ENCODE peak calls at places on chromosomes 5 and 9, in four cellular contexts. B is A549, U is HepG2, J is GM12878. N is an unnamed sample.

GRCh38 chr9:32665101-32665500 is 29.6 kb upstream of the TAF1L start:
- DNase-seq in B (no peak), J (no peak), U (no peak), N (no peak)

GRCh38 chr5:178392386-178392785 is 159.8 kb upstream of the PHYKPL start:
- DNase-seq in U (no peak), B (no peak), J (no peak), N (no peak)

GRCh38 chr5:167764650-167765289 is 526.7 kb upstream of the WWC1 start:
- DNase-seq in U (no peak), B (no peak), J (no peak), N (no peak)

GRCh38 chr5:6554812-6555211 is 78.0 kb downstream of the NSUN2 start:
- DNase-seq in B (no peak), J (no peak), U (no peak), N (no peak)

GRCh38 chr5:158421329-158421728 is 562.4 kb upstream of the CLINT1 start:
- DNase-seq in B (no peak), U (no peak), J (no peak), N (no peak)

GRCh38 chr5:72842816-72843215 is 26.4 kb downstream of the TNPO1 start:
- DNase-seq in J (no peak), U (no peak), B (peak), N (peak)

GRCh38 chr9:111938427-111938800 is 41.8 kb downstream of the UGCG start:
- DNase-seq in B (no peak), U (no peak), J (no peak), N (no peak)

GRCh38 chr5:173397531-173397930 is 69.3 kb upstream of the STC2 start:
- DNase-seq in B (no peak), J (no peak), U (no peak), N (no peak)

GRCh38 chr9:113875420-113875916 is 641 bp upstream of the ZNF618 start:
- DNase-seq in U (no peak), B (peak), J (no peak), N (no peak)

GRCh38 chr5:173920866-173921265 is 32.7 kb downstream of the CPEB4 start:
- DNase-seq in J (no peak), B (no peak), U (no peak), N (no peak)

GRCh38 chr9:107744873-107745272 is 255.3 kb upstream of the KLF4 start:
- DNase-seq in B (no peak), J (no peak), U (no peak), N (no peak)

GRCh38 chr5:109656829-109657228 is 32.9 kb upstream of the MAN2A1 start:
- DNase-seq in B (no peak), J (no peak), U (no peak), N (no peak)

GRCh38 chr9:32589083-32589713 is 16.2 kb upstream of the NDUFB6 start:
- DNase-seq in B (peak), U (peak), J (no peak), N (peak)

GRCh38 chr5:138962619-138963370 is 87.7 kb upstream of the LRRTM2 start:
- DNase-seq in J (no peak), U (no peak), B (no peak), N (peak)

GRCh38 chr5:31990296-31990695 is 183.8 kb downstream of the GOLPH3 start:
- DNase-seq in B (no peak), J (no peak), U (no peak), N (no peak)

GRCh38 chr5:142674438-142675210 is 11.3 kb downstream of the FGF1 start:
- DNase-seq in B (no peak), U (no peak), J (no peak), N (no peak)

GRCh38 chr5:179227578-179228311 is 117.5 kb downstream of the ADAMTS2 start:
- DNase-seq in U (no peak), B (no peak), J (no peak), N (no peak)

GRCh38 chr9:7369384-7369821 is 430.2 kb downstream of the DMAC1 start:
- DNase-seq in U (no peak), J (no peak), B (no peak), N (no peak)

GRCh38 chr5:177300236-177300880 is 3.2 kb downstream of the RAB24 start:
- DNase-seq in J (peak), U (no peak), B (no peak), N (peak)

GRCh38 chr9:38687389-38687842 is 32.5 kb downstream of the FAM240B start:
- DNase-seq in U (peak), B (peak), J (no peak), N (peak)

DNA sequence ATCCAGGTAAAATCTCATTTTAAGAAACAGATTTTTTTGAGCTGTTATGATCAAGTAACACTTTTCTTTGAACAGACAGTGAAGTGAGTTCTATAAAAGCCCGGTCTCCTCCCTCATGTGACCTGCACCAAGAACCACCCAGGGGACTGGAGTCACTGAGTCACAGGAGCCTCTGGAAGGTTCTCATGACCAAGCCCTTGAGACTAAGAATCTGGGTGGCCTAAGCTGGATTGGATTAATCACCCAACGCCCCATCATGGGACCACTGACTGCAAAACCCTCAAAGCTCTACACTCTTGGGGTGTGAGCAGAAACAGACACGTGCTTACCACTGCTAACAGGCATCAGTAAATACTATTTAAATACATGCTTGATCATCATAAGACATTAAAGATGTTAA is 48.4 kb downstream of the SECISBP2 start:
- DNase-seq in J (no peak), B (no peak), U (no peak), N (no peak)
- TF ChIP-seq JUNB in J (no peak), B (no peak), U (no peak), N (no peak)

GRCh38 chr9:126965541-126966428 is 51.2 kb downstream of the RALGPS1 start:
- DNase-seq in J (no peak), U (peak), B (peak), N (peak)
- TF ChIP-seq JUNB in J (no peak), U (no peak), B (no peak), N (no peak)

GRCh38 chr5:71740015-71740753 is 21.1 kb downstream of the CARTPT start:
- DNase-seq in U (no peak), B (no peak), J (peak), N (no peak)
- TF ChIP-seq JUNB in U (no peak), B (no peak), J (peak), N (no peak)

GRCh38 chr9:135105938-135106491 is 18.5 kb downstream of the OLFM1 start:
- DNase-seq in U (no peak), B (no peak), J (no peak), N (peak)

GRCh38 chr9:135106551-135107270 is 19.2 kb downstream of the OLFM1 start:
- DNase-seq in J (no peak), U (no peak), B (no peak), N (no peak)

GRCh38 chr9:135103931-135104639 is 16.6 kb downstream of the OLFM1 start:
- DNase-seq in J (no peak), B (no peak), U (no peak), N (no peak)

GRCh38 chr9:135104761-135105160 is 17.3 kb downstream of the OLFM1 start:
- DNase-seq in B (no peak), J (no peak), U (no peak), N (no peak)

DNA sequence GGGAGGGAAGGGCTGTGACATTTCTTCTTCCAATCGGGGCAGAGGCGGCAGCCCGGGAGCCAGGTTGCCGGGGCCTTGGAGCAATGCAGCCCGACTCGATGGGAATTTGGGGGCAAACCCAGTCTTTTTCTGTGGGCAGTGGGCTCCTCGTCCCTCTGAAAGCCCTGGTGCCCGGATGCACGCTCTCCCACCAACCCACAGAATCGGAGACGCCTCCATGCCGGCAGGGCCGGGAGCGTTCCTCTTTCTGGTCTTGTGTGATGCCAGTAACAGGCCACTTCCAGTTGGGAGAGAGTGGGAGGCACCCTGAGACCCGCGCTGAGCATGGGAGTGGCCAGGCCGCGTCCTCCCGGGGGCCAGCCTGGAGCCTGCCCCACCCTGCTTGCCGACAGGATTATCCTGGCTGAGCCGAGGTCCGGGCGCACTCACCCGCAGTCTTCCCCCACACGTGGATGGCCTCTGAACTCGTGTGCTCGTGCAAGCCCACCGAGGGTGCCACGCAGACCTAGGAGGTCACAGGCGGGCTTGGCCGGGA is 17.8 kb downstream of the OLFM1 start:
- DNase-seq in U (no peak), J (no peak), B (no peak), N (no peak)
- TF ChIP-seq JUNB in U (no peak), J (no peak), B (no peak), N (no peak)

DNA sequence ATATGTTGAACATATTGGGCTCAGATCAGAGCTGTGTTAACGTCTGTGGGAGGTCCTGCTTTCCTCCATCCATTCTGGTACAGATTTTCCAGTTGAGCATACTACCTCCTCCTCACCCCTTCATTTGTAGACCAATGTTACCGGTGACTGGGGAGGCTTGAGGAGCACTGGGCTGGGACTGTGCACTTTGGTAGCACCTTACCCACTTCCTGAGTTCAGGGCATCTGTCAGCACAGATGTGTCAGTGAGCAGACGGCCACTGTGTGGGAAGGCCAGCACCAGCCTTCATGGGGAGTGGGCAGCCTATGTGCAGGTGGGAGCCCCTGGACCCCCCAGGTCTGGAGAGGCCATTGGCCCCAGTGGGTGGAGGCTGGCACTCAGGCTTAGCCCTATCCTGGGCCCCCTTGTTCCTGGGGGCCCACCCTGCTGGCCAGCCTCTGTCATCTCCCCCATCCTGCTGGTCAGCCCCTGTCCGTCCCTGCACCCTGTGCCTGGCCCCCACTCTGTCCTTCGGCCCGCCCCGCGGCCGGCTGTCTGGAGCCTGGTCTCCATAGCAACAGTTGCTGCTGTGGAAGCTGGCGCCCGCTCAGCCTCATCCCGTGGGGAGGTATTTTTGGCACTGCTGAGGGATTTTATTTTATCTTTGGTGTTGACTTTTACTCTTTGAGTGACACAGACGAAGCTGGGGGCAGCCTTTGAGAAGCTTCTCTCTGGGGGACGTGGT is 21.3 kb downstream of the WNK2 start:
- DNase-seq in J (no peak), U (peak), B (no peak), N (no peak)
- TF ChIP-seq JUNB in J (no peak), U (no peak), B (no peak), N (no peak)

GRCh38 chr9:68974901-68975300 is 39.0 kb downstream of the PRKACG start:
- DNase-seq in U (no peak), B (no peak), J (no peak), N (no peak)
- TF ChIP-seq JUNB in U (no peak), B (no peak), J (no peak), N (no peak)

GRCh38 chr5:64767959-64768357 is 533 bp downstream of the SREK1IP1 start:
- DNase-seq in U (peak), J (no peak), B (no peak), N (peak)

GRCh38 chr5:64763948-64764503 is 4.5 kb downstream of the SREK1IP1 start:
- DNase-seq in U (no peak), B (no peak), J (no peak), N (no peak)

GRCh38 chr5:64766934-64767333 is 1.6 kb downstream of the SREK1IP1 start:
- DNase-seq in B (no peak), J (no peak), U (no peak), N (no peak)

GRCh38 chr5:64768358-64769312 is at the start of the genes CWC27 and SREK1IP1:
- DNase-seq in J (peak), B (peak), U (peak), N (peak)

DNA sequence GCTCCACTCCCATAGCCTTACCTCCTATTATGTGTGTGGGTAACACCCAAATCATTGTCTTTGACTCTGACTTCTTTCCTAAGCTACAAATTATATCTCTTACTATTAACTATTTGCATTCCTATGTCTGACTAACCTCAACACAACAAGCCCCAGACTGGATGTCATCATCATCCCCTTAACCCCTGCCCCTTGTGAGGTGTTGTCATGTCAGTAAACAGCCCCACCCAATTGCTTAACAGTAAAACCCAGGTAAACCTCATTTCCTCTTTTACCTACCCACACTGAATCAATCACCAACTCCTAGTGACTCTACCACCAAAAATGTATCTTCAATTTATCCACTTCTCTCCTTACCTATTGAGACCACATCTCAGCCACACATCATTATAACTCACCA is 2.4 kb downstream of the SREK1IP1 start:
- DNase-seq in B (no peak), J (no peak), U (peak), N (no peak)
- TF ChIP-seq JUNB in B (no peak), J (no peak), U (no peak), N (no peak)

GRCh38 chr9:92964607-92964975 is 17.3 kb downstream of the FGD3 start:
- DNase-seq in J (no peak), U (no peak), B (no peak), N (no peak)

GRCh38 chr9:92964981-92965758 is 17.8 kb downstream of the FGD3 start:
- DNase-seq in U (no peak), J (no peak), B (no peak), N (no peak)

GRCh38 chr9:92962846-92963245 is 15.5 kb downstream of the FGD3 start:
- DNase-seq in U (no peak), B (no peak), J (no peak), N (no peak)

GRCh38 chr9:92962303-92962649 is 15.0 kb downstream of the FGD3 start:
- DNase-seq in U (no peak), J (no peak), B (no peak), N (no peak)

DNA sequence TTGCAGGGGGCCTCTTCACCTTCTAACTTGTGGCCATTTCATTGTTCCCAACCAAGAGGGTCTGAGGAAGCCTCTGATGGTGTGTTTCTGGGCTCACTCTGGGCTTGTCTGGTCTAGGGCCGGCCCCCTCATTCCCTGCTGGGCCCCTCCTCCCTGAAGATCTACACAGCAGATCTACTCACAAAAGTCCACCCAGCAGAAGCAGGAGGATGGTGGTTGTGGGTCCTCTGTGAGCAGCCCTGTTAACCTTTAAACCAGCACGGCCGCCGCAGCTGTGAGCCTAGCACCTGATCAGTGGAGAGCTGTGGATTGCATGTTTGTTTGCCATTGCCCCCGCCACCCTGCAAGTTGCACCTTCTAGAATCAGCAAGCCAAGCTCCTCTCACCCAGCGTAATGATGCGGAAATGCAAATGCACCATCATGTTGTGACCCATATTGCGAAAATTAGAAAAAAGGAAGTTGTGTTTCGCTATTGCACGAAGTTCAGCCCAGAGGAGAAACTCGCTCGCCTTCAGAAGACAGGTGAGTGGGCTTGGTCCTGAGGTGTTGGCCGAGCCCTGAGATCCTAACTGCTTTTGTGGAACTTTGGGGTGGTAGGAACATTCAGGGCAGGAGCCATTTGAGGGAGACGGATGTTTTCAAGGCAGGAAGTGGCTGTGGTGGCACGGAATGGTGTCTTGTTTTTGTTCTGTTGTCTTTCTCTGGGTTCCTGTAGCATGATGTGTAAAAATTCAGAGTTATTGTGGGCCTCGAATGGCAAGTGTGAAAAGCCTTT is 16.7 kb downstream of the FGD3 start:
- DNase-seq in U (peak), J (peak), B (no peak), N (no peak)
- TF ChIP-seq JUNB in U (no peak), J (no peak), B (no peak), N (no peak)

DNA sequence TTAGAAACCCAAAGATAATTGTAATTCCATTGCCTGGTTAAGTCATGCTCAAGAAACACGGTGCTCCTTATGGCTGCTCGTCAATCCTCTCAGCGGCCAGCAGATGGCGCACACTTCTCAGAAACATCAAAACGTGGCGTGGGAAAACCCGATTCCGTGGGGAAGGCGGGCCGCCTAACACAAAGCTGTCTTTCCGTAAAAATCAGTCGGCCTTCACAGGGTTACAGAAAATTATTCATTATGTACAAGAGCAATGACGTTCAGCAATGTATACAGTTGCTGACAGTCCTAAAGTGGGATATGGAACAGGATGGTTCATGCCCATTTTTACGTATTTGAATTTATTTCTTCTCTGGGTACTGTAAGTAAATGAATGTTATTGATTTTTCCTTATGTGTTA is 83.5 kb downstream of the PDE4D start:
- DNase-seq in U (peak), B (peak), J (no peak), N (peak)
- TF ChIP-seq JUNB in U (no peak), B (no peak), J (no peak), N (no peak)

GRCh38 chr9:72856985-72857631 is 95.7 kb downstream of the ALDH1A1 start:
- DNase-seq in J (no peak), B (peak), U (peak), N (peak)
- TF ChIP-seq JUNB in J (no peak), B (no peak), U (no peak), N (no peak)

N was measured in GM23338.